ENCODE peak calls at places on chromosomes 2 and 18, in seven cellular contexts. T, Z, U, H, Y, O and P are unnamed samples.

GRCh38 chr2:238864207-238865014 is 16.5 kb downstream of the TWIST2 start:
- DNase-seq in T (peak; percentile 87), H (peak; percentile 39), Y (no peak), O (peak; percentile 100), Z (peak; percentile 53), U (peak; percentile 66), P (peak; percentile 99)

GRCh38 chr2:113979172-113980128 is 89.6 kb downstream of the ACTR3 start:
- DNase-seq in T (no peak), O (no peak), U (peak; percentile 82), Z (no peak), Y (no peak), H (peak; percentile 30), P (no peak)

GRCh38 chr2:33577084-33577483 is 22.0 kb downstream of the FAM98A start:
- DNase-seq in T (no peak), U (no peak), Y (no peak), H (no peak), O (no peak), Z (no peak), P (no peak)

GRCh38 chr18:13375302-13376255 is 157.0 kb downstream of the LDLRAD4 start:
- DNase-seq in H (peak; percentile 72), Y (no peak), O (peak; percentile 84), T (peak; percentile 79), Z (peak; percentile 30), U (no peak), P (peak; percentile 86)

GRCh38 chr2:20666364-20667150 is at the start of gene GDF7:
- DNase-seq in Y (no peak), O (no peak), Z (no peak), T (peak; percentile 55), U (peak; percentile 90), H (no peak), P (peak; percentile 6)

GRCh38 chr2:100632021-100632420 is 69.2 kb downstream of the PDCL3 start:
- DNase-seq in U (no peak), H (no peak), O (no peak), T (no peak), Y (no peak), Z (no peak), P (no peak)

GRCh38 chr18:47932603-47933002 is 2.1 kb upstream of the SMAD2 start:
- DNase-seq in U (no peak), T (no peak), Y (peak; percentile 93), H (no peak), Z (no peak), O (no peak), P (no peak)

GRCh38 chr2:241546771-241547498 is 11.6 kb upstream of the BOK start:
- DNase-seq in Y (no peak), H (peak; percentile 66), Z (no peak), T (no peak), U (peak; percentile 67), O (peak; percentile 68), P (peak; percentile 92)

GRCh38 chr2:857937-858336 is 92.7 kb upstream of the SNTG2 start:
- DNase-seq in H (no peak), Y (no peak), U (no peak), Z (no peak), O (no peak), T (no peak), P (no peak)

GRCh38 chr18:40371673-40372072 is 1583.4 kb upstream of the PIK3C3 start:
- DNase-seq in O (peak; percentile 71), Y (no peak), H (no peak), Z (peak; percentile 54), T (no peak), U (no peak), P (no peak)

GRCh38 chr18:33593261-33593660 is 15.2 kb downstream of the ASXL3 start:
- DNase-seq in U (no peak), Z (no peak), Y (no peak), T (no peak), O (no peak), H (no peak), P (no peak)

GRCh38 chr18:32093523-32093922 is 1.8 kb downstream of the RNF138 start:
- DNase-seq in T (no peak), Z (no peak), H (peak; percentile 35), U (no peak), Y (no peak), O (no peak), P (peak; percentile 21)

GRCh38 chr2:74425523-74425922 is 4.0 kb downstream of the WDR54 start:
- DNase-seq in Z (peak; percentile 97), T (no peak), H (no peak), O (no peak), U (no peak), Y (no peak), P (no peak)

GRCh38 chr2:189018636-189019035 is 44.5 kb downstream of the COL3A1 start:
- DNase-seq in H (no peak), Z (no peak), Y (no peak), T (no peak), U (no peak), O (peak; percentile 26), P (peak; percentile 58)

GRCh38 chr18:73739098-73739497 is 408.5 kb downstream of the FBXO15 start:
- DNase-seq in Y (no peak), Z (no peak), H (no peak), O (no peak), U (no peak), T (no peak), P (peak; percentile 57)

GRCh38 chr2:97011977-97012569 is 25.7 kb upstream of the FAM178B start:
- DNase-seq in Y (peak; percentile 47), H (peak; percentile 75), O (peak; percentile 41), U (no peak), Z (no peak), T (no peak), P (peak; percentile 82)

DNA sequence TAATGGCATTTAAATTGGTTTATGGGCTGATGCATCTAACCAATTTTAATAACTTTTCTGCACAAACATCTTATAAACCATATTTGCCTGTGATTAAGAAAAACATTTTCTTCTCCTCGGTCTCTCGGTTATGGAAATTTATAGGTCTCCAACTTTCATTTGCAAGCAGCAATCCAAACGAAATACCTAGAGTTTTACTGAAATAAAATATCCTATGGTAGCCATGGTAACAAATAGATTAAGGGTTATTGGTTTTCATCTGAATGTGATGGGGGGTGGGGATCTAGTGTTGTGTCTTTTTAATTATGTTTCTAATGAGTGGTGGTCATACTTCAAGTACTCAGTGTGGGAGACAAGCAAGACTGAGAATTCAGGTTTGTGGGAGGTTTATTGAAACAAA is 2.9 kb downstream of the KLHL29 start:
- DNase-seq in Y (no peak), H (no peak), Z (no peak), T (no peak), O (no peak), U (no peak), P (no peak)
- H3K4me3 ChIP-seq in Y (no peak overlapping the region), H (no peak overlapping the region), Z (no peak overlapping the region), T (no peak overlapping the region), O (no peak overlapping the region), U (no peak overlapping the region), P (no peak overlapping the region)

DNA sequence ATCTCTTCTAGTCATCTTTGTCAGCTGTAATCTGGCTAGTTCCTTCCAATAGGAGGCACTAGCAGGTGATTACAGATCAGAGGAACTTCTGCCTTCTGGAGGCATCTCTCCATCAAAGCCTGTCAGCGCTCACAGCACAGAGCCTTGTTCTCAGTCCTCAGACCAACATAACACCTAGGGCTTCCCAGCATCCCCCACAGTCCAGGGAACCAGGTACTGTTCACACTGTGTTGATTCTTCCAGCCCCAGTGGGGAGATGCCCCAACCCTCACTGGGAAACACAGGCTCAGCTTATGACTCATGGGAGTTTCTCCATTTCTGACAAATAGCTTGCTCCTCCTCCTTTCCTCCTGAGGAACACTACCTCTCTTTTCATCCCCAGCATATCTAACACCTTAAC is 601.7 kb downstream of the CBLN2 start:
- DNase-seq in H (no peak), T (no peak), Z (no peak), O (no peak), U (no peak), Y (no peak), P (no peak)
- TF ChIP-seq CTCF in H (no peak), T (no peak), Z (no peak), O (no peak), U (no peak), Y (no peak), P (no peak)

GRCh38 chr2:152523091-152523490 is 188.1 kb downstream of the FMNL2 start:
- DNase-seq in U (no peak), T (no peak), Z (no peak), Y (no peak), H (no peak), O (peak; percentile 73), P (peak; percentile 79)

GRCh38 chr2:152519581-152519952 is 184.6 kb downstream of the FMNL2 start:
- DNase-seq in O (no peak), Y (no peak), Z (no peak), T (no peak), U (no peak), H (no peak), P (no peak)

GRCh38 chr2:152520759-152521158 is 185.8 kb downstream of the FMNL2 start:
- DNase-seq in H (no peak), Z (no peak), T (no peak), O (no peak), Y (no peak), U (no peak), P (no peak)

DNA sequence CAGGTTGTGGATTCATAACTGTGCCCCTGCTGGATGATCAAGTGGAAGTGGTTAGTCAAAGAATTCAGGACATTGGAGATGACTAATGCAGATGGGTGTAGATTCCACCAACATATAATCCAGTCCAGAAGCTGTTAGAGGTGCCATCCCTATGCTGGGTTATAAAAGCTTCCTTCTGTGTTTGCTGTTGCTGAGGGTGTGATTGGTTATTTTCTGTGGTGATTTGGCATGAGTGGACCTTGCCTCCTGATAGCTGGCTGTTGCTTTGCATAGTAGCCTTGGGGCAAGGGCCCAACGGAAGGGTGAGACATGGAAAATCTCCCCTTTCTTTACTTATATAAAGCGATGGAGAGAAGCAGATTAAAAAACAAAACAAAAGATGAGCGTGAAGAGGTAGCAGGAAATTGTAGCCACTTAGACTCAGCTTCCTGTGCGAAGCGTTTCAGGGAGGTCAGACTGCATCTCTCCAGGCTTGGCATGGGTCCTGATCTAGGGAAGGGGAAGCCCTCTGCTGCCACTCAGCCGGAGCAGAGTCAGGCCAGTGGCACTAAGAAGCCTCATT is 190.4 kb downstream of the FMNL2 start:
- DNase-seq in H (peak; percentile 76), Y (no peak), O (peak; percentile 83), Z (peak; percentile 53), T (peak; percentile 26), U (no peak), P (peak; percentile 48)
- H3K4me3 ChIP-seq in H (no peak overlapping the region), Y (no peak overlapping the region), O (no peak overlapping the region), Z (no peak overlapping the region), T (no peak overlapping the region), U (no peak overlapping the region), P (no peak overlapping the region)

DNA sequence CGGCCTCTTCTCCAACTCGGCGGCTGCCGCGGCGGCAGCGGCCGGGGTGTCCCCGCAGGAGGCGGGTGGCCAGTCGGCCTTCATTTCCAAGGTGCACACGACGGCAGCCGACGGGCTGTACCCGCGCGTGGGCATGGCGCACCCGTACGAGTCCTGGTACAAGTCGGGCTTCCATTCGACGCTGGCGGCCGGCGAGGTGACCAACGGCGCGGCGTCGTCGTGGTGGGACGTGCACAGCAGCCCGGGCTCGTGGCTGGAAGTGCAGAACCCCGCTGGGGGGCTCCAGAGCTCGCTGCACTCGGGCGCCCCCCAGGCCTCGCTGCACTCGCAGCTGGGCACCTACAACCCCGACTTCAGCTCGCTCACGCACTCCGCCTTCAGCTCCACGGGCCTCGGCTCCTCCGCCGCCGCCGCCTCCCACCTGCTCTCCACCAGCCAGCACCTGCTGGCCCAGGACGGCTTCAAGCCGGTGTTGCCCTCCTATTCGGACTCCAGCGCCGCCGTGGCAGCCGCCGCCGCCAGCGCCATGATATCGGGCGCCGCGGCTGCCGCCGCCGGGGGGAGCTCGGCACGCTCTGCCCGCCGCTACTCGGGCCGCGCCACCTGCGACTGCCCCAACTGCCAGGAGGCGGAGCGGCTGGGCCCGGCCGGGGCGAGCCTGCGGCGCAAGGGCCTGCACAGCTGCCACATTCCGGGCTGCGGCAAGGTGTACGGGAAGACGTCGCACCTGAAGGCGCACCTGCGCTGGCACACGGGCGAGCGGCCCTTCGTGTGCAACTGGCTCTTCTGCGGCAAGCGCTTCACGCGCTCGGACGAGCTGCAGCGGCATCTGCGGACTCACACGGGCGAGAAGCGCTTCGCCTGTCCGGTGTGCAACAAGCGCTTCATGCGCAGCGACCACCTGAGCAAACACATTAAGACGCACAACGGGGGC is 1.9 kb downstream of the SP9 start:
- DNase-seq in H (peak; percentile 58), U (peak; percentile 91), Y (peak; percentile 55), T (peak; percentile 36), Z (no peak), O (no peak), P (no peak)
- TF ChIP-seq CTCF in H (peak; percentile 41), U (peak; percentile 16), Y (no peak), T (peak; percentile 23), Z (peak; percentile 5), O (no peak), P (no peak)